ENCODE peak calls at places on chromosomes 1 and 21, in seven cellular contexts. W, Q, X, U, D, I and N are unnamed samples. For H3K9me3, the result is how much of the 10 kb centered on the place peaks cover.

GRCh38 chr1:18921506-18922251 is 19.3 kb upstream of the ALDH4A1 start:
- ATAC-seq in W (no peak), Q (no peak), X (peak), U (no peak), D (peak), I (no peak), N (peak)

GRCh38 chr1:156511656-156512055 is 11.1 kb upstream of the MEF2D start:
- ATAC-seq in W (peak), Q (no peak), X (no peak), U (no peak), D (no peak), I (no peak), N (no peak)

GRCh38 chr1:158547533-158547932 is 6.7 kb downstream of the OR6Y1 start:
- ATAC-seq in W (no peak), Q (no peak), X (no peak), U (no peak), D (no peak), I (no peak), N (no peak)

GRCh38 chr1:224637510-224637909 is 21.4 kb downstream of the CNIH3 start:
- ATAC-seq in W (peak), Q (no peak), X (no peak), U (peak), D (no peak), I (no peak), N (no peak)

GRCh38 chr21:32307706-32308105 is 9.1 kb downstream of the MRAP start:
- ATAC-seq in W (no peak), Q (no peak), X (no peak), U (no peak), D (no peak), I (no peak), N (no peak)

GRCh38 chr1:236009857-236010256 is 55.0 kb downstream of the NID1 start:
- ATAC-seq in W (peak), Q (no peak), X (no peak), U (no peak), D (no peak), I (no peak), N (peak)

GRCh38 chr21:34881894-34882371 is 167.2 kb downstream of the RUNX1 start:
- ATAC-seq in W (no peak), Q (peak), X (no peak), U (no peak), D (no peak), I (no peak), N (no peak)

GRCh38 chr1:236810018-236810417 is 14.9 kb downstream of the MTR start:
- ATAC-seq in W (no peak), Q (no peak), X (no peak), U (no peak), D (no peak), I (no peak), N (no peak)

GRCh38 chr1:25642710-25643109 is 26.1 kb downstream of the MAN1C1 start:
- ATAC-seq in W (peak), Q (no peak), X (no peak), U (peak), D (peak), I (peak), N (peak)

GRCh38 chr1:61141288-61142044 is 59.1 kb downstream of the NFIA start:
- ATAC-seq in W (peak), Q (no peak), X (no peak), U (no peak), D (peak), I (no peak), N (no peak)

GRCh38 chr1:221783936-221784335 is 42.0 kb upstream of the DUSP10 start:
- ATAC-seq in W (no peak), Q (no peak), X (no peak), U (peak), D (no peak), I (peak), N (no peak)

GRCh38 chr1:109903371-109903930 is 7.2 kb upstream of the CSF1 start:
- ATAC-seq in W (no peak), Q (no peak), X (no peak), U (no peak), D (no peak), I (no peak), N (no peak)

GRCh38 chr1:89878256-89878655 is 57.4 kb downstream of the LRRC8D start:
- ATAC-seq in W (peak), Q (no peak), X (peak), U (no peak), D (no peak), I (no peak), N (no peak)

GRCh38 chr1:170555370-170555769 is 23.4 kb downstream of the GORAB start:
- ATAC-seq in W (no peak), Q (no peak), X (no peak), U (no peak), D (no peak), I (no peak), N (no peak)

GRCh38 chr1:59880001-59880400 is 46.6 kb downstream of the CYP2J2 start:
- ATAC-seq in W (no peak), Q (no peak), X (no peak), U (no peak), D (no peak), I (no peak), N (no peak)

GRCh38 chr1:220410681-220411080 is 117.3 kb upstream of the MARK1 start:
- ATAC-seq in W (no peak), Q (no peak), X (no peak), U (no peak), D (no peak), I (no peak), N (no peak)

GRCh38 chr1:71561729-71562128 is 480.9 kb upstream of the ZRANB2 start:
- ATAC-seq in W (no peak), Q (no peak), X (no peak), U (no peak), D (peak), I (no peak), N (peak)

GRCh38 chr1:201831371-201831770 is 2.4 kb downstream of the IPO9 start:
- ATAC-seq in W (no peak), Q (no peak), X (no peak), U (no peak), D (no peak), I (no peak), N (no peak)

GRCh38 chr1:32321712-32322291 is 14.2 kb downstream of the MARCKSL1 start:
- ATAC-seq in W (no peak), Q (no peak), X (no peak), U (peak), D (peak), I (peak), N (no peak)

GRCh38 chr1:160550572-160551034 is 27.5 kb upstream of the SLAMF6 start:
- ATAC-seq in W (no peak), Q (peak), X (no peak), U (peak), D (peak), I (peak), N (no peak)

GRCh38 chr21:29334717-29335428 is 36.2 kb downstream of the BACH1 start:
- ATAC-seq in W (no peak), Q (no peak), X (no peak), U (no peak), D (no peak), I (peak), N (no peak)

GRCh38 chr1:198357937-198358336 is 182.5 kb downstream of the ATP6V1G3 start:
- ATAC-seq in W (no peak), Q (no peak), X (no peak), U (no peak), D (no peak), I (no peak), N (no peak)

GRCh38 chr1:61237659-61238370 is 155.5 kb downstream of the NFIA start:
- ATAC-seq in W (no peak), Q (no peak), X (no peak), U (no peak), D (no peak), I (no peak), N (no peak)

GRCh38 chr1:10916991-10917390 is 95.5 kb upstream of the TARDBP start:
- ATAC-seq in W (no peak), Q (no peak), X (no peak), U (no peak), D (no peak), I (peak), N (no peak)

GRCh38 chr21:45636921-45637646 is 6.4 kb upstream of the PCBP3 start:
- ATAC-seq in W (no peak), Q (no peak), X (no peak), U (no peak), D (no peak), I (no peak), N (no peak)

GRCh38 chr1:2807036-2807435 is 5.5 kb upstream of the TTC34 start:
- ATAC-seq in W (no peak), Q (no peak), X (no peak), U (no peak), D (no peak), I (no peak), N (no peak)
- H3K9me3 ChIP-seq in W (under half), Q (under half), X (under half), U (under half), D (under half), I (under half), N (under half)

DNA sequence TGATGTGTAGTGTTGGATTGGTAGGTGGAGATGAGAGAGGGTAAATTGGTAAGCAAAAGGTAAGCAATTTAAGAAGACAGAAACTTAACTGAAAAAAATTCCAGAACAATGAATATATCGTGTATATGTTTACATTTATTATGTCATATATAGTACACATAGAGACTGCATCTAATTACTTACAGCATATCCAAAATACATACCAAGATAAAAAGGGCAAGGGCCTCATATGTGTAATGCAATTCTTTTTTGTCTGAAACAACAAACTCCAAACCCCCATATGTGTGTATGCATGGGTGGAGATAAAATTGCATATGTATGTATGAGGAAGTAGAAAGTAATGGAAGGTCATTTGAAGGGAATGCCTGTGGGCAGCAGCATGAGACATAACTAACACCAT is 4.2 kb downstream of the KRTAP20-3 start:
- ATAC-seq in W (no peak), Q (no peak), X (no peak), U (no peak), D (no peak), I (no peak), N (no peak)
- H3K9me3 ChIP-seq in W (under half), Q (under half), X (under half), U (under half), D (under half), I (under half), N (under half)

DNA sequence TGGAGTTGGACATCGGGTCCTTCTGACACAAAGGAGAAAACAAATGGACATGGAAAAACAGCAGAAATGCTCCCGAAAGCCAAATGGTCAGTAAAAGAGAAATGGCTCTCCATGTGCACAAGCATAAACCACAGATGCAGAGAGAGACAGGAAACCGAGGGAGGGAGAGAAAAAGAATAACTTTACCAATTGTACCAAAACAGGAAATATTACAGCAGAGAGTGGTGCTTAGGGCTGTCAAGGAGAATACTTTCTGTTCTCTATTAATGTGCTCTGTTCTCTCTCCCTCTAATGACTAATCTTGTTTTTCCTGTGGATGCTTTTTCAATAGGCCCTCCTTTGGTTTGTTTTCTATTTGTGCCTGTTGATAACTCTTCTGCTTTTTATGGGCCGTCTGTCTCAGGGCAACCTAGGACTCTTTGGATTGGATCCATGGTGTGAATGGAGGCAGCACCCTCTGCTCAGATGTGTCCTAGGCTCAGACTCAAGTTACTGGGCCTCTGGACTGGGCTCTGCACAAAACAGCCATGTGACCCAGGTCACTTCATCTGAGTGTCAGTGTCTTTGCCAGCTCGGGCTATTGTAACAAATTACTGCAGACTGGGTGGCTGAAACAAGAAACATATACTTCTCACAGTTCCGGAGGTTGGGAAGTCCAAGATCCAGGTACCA is 663.0 kb downstream of the NPHP4 start:
- ATAC-seq in W (no peak), Q (no peak), X (no peak), U (peak), D (peak), I (no peak), N (no peak)
- H3K9me3 ChIP-seq in W (under half), Q (under half), X (under half), U (under half), D (under half), I (under half), N (under half)

DNA sequence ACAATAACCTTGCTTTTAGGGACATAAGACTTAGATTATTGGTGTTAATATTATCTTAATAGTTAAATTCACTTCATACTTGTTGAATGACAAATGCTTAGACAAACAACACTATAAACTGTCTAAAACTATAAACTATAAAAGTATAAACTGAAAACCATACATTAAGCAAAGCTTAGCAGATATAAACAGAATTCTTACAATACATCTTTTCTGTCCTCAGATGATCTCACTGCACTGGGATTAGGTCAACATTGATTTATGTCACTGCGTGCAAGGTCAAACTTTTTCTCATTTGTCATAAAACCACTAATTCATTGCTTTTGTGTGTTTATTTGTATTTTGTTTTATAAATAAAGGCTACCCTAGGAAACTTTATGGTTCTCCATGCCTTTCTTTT is 1491.8 kb downstream of the NCAM2 start:
- ATAC-seq in W (no peak), Q (no peak), X (no peak), U (no peak), D (no peak), I (no peak), N (no peak)
- H3K9me3 ChIP-seq in W (under half), Q (under half), X (under half), U (under half), D (under half), I (under half), N (under half)

GRCh38 chr1:247096112-247096511 is 8.0 kb downstream of the ZNF669 start:
- ATAC-seq in W (no peak), Q (no peak), X (no peak), U (no peak), D (no peak), I (no peak), N (no peak)
- H3K9me3 ChIP-seq in W (under half), Q (under half), X (half or more), U (half or more), D (under half), I (under half), N (under half)

DNA sequence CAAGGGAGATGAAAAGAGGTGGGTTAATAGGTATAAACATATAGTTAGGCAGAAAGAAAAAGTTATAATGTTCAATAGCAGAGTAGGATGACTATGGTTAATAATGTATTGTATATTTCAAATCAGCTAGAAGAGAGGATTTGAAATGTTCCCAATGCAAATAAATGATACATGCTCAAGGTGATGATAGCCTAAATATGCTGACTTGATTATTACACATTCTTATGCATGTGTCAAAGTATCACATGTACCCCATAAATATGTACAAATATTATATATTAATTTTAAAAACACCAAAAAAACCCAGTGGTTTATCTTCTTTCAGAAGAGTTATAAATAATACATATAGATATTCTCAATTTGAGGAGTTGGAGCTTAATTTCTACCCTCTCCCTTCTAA is 38.3 kb upstream of the ZSWIM5 start:
- ATAC-seq in W (no peak), Q (no peak), X (no peak), U (no peak), D (no peak), I (no peak), N (no peak)
- H3K9me3 ChIP-seq in W (under half), Q (under half), X (under half), U (under half), D (under half), I (under half), N (under half)

GRCh38 chr1:75730432-75730831 is 5.9 kb downstream of the ACADM start:
- ATAC-seq in W (no peak), Q (no peak), X (no peak), U (no peak), D (no peak), I (no peak), N (no peak)

GRCh38 chr1:75733661-75734060 is 9.2 kb downstream of the ACADM start:
- ATAC-seq in W (peak), Q (no peak), X (no peak), U (no peak), D (no peak), I (no peak), N (no peak)

GRCh38 chr1:75731881-75732280 is 7.4 kb downstream of the ACADM start:
- ATAC-seq in W (no peak), Q (no peak), X (no peak), U (no peak), D (no peak), I (no peak), N (no peak)

GRCh38 chr1:75732703-75733102 is 8.2 kb downstream of the ACADM start:
- ATAC-seq in W (no peak), Q (no peak), X (no peak), U (no peak), D (no peak), I (no peak), N (no peak)

GRCh38 chr1:75736016-75736415 is 11.5 kb downstream of the ACADM start:
- ATAC-seq in W (no peak), Q (no peak), X (no peak), U (no peak), D (no peak), I (no peak), N (no peak)
- H3K9me3 ChIP-seq in W (under half), Q (under half), X (under half), U (under half), D (under half), I (under half), N (under half)